ENCODE peak calls at places on chromosome 6, in eight cellular contexts. V, L, R, N, J, E, S and W are unnamed samples.

GRCh38 chr6:5361371-5361770 is 100.1 kb downstream of the FARS2 start:
- DNase-seq in N (no peak), R (peak), E (no peak), S (no peak), L (no peak), J (no peak), V (no peak), W (peak)

GRCh38 chr6:33427585-33428218 is 7.8 kb downstream of the SYNGAP1 start:
- DNase-seq in S (peak), R (no peak), E (peak), N (peak), J (no peak), V (no peak), L (peak), W (no peak)

GRCh38 chr6:152458648-152459047 is 178.5 kb downstream of the SYNE1 start:
- DNase-seq in L (no peak), S (no peak), J (no peak), V (no peak), R (peak), E (no peak), N (no peak), W (no peak)

GRCh38 chr6:103570431-103570830 is 1289.3 kb downstream of the HACE1 start:
- DNase-seq in V (no peak), J (no peak), R (no peak), L (no peak), S (no peak), E (no peak), N (no peak), W (no peak)

GRCh38 chr6:149316740-149317655 is 514 bp upstream of the TAB2 start:
- DNase-seq in R (peak), J (peak), S (peak), L (peak), E (peak), N (peak), V (no peak), W (peak)

GRCh38 chr6:63403725-63404124 is 83.9 kb upstream of the LGSN start:
- DNase-seq in R (no peak), S (no peak), E (no peak), L (no peak), N (no peak), V (no peak), J (no peak), W (no peak)

GRCh38 chr6:169863149-169863525 is 111.7 kb downstream of the ERMARD start:
- DNase-seq in V (no peak), E (no peak), J (no peak), L (no peak), N (no peak), R (no peak), S (no peak), W (no peak)

GRCh38 chr6:13664703-13665352 is 46.8 kb downstream of the RANBP9 start:
- DNase-seq in N (no peak), R (peak), L (no peak), E (no peak), J (no peak), V (no peak), S (no peak), W (peak)

DNA sequence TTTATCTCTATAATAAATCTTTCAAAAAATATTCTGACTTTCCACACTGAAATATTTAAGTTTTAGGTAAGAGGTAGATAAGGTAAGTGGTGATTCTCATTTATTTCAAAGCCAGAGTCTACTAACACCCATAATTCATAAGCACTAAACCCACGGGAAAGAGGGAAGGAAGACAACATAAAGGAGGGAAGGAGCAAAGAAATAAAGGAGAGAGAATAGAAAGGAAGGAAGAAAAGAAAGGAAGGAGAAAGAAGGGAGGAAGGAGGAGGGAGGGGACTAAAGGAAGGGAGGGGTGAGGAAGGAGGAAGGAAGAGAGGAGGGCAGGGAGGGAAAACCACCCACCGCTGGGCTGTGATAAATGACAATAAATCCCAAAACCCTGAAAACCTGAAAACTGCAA is 25.2 kb downstream of the MAP3K5 start:
- DNase-seq in L (no peak), S (no peak), R (no peak), J (no peak), E (no peak), V (no peak), N (no peak), W (no peak)
- H3K27ac ChIP-seq in L (no peak), S (peak), R (no peak), J (peak), E (peak), V (no peak), N (no peak), W (no peak)

GRCh38 chr6:123965894-123966293 is 162.2 kb downstream of the NKAIN2 start:
- DNase-seq in N (no peak), R (peak), L (peak), E (no peak), J (no peak), S (peak), V (no peak), W (peak)
- TF ChIP-seq CTCF in N (no peak), R (peak), L (no peak), E (no peak), J (no peak), S (no peak), V (peak), W (no peak)

GRCh38 chr6:100392423-100392822 is 72.3 kb downstream of the SIM1 start:
- DNase-seq in S (no peak), E (no peak), L (no peak), N (no peak), V (no peak), R (no peak), J (no peak), W (no peak)
- H3K27ac ChIP-seq in S (no peak), E (no peak), L (no peak), N (no peak), V (no peak), R (no peak), J (no peak), W (no peak)

DNA sequence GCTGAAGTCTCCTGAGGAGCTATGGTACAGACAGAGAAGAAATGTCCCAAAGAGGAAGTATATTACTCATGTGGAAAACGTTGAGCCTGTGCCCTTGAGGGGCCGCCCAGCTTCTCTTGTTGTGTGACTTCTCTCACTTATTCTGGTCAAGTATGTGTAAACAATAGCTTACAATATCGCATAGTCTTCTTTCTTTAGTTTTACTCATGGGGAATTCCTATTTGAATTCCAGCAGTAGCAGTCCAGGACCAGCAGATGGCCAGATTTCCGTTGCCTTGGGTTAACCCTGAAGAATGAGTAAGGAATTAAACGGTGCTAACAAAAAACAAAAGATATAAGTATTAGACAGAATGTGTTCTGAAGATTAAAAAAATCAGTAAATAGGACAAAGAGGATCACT is 522.0 kb upstream of the GJE1 start:
- DNase-seq in R (peak), L (peak), S (no peak), E (no peak), V (no peak), N (no peak), J (no peak), W (peak)
- TF ChIP-seq CTCF in R (peak), L (no peak), S (no peak), E (peak), V (peak), N (no peak), J (no peak), W (peak)

DNA sequence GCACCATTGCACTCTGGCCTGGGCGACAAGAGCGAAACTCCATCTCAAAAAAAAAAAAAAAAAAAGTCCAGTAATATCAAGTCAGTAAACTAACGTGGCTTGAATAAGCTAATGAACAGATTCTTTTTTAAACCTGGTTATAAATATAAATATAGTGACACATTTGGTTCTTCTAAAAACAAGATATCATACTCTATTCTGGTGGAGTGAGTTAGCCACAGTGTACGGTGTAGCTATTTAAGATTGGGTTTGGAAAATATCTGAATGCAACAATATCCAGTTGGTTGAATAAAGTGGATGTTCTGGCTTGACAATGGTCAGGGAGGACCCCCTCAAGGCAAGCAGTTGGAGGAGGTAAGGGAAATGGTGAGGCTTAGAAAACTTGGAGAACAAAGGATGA is 5.9 kb upstream of the DEK start:
- DNase-seq in J (no peak), V (no peak), L (no peak), R (no peak), N (no peak), E (no peak), S (no peak), W (no peak)
- H3K27ac ChIP-seq in J (no peak), V (no peak), L (no peak), R (no peak), N (no peak), E (no peak), S (no peak), W (no peak)

GRCh38 chr6:106556368-106556960 is 72.8 kb downstream of the RTN4IP1 start:
- DNase-seq in J (no peak), V (no peak), L (peak), E (peak), S (no peak), N (no peak), R (peak), W (peak)

GRCh38 chr6:106555767-106556166 is 73.5 kb downstream of the RTN4IP1 start:
- DNase-seq in N (no peak), E (no peak), V (no peak), S (no peak), J (no peak), L (no peak), R (no peak), W (no peak)

GRCh38 chr6:106549521-106549920 is 79.8 kb downstream of the RTN4IP1 start:
- DNase-seq in R (no peak), N (no peak), J (no peak), S (no peak), L (no peak), V (no peak), E (no peak), W (no peak)

GRCh38 chr6:106551155-106551554 is 78.1 kb downstream of the RTN4IP1 start:
- DNase-seq in E (no peak), S (no peak), L (no peak), V (no peak), J (no peak), R (no peak), N (no peak), W (no peak)

DNA sequence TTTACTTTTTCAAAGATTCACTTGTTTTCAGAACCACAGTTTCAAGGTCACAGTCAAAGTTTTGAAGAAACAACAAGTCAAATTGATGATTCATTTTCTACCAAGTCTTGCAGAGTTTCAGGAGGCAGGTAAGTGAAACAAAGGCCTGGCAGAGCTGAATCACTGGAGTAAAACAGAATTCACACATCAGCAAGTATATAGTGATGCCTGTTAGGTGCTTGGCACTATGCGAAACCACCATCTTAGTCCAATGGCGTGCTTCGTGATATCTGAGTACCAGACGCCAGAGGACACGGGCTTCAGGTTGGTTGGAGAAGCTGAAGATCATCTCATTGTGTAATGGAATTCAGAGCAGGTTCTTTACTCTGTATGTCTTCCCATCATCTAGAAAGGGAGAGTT is 75.9 kb downstream of the RTN4IP1 start:
- DNase-seq in V (no peak), E (no peak), R (no peak), J (no peak), S (no peak), N (no peak), L (no peak), W (no peak)
- TF ChIP-seq CTCF in V (no peak), E (no peak), R (no peak), J (no peak), S (no peak), N (no peak), L (no peak), W (no peak)

GRCh38 chr6:18388942-18389341 is 1.8 kb downstream of the RNF144B start:
- DNase-seq in R (peak), N (no peak), E (peak), V (no peak), S (no peak), J (no peak), L (peak), W (no peak)

GRCh38 chr6:18390476-18390875 is 3.3 kb downstream of the RNF144B start:
- DNase-seq in E (peak), R (no peak), J (no peak), N (no peak), S (no peak), V (no peak), L (no peak), W (no peak)

GRCh38 chr6:18391018-18391417 is 3.9 kb downstream of the RNF144B start:
- DNase-seq in E (peak), L (no peak), S (no peak), J (no peak), N (no peak), R (no peak), V (no peak), W (no peak)

GRCh38 chr6:18388252-18388651 is 1.1 kb downstream of the RNF144B start:
- DNase-seq in V (no peak), N (no peak), S (no peak), E (peak), L (no peak), J (no peak), R (no peak), W (no peak)

DNA sequence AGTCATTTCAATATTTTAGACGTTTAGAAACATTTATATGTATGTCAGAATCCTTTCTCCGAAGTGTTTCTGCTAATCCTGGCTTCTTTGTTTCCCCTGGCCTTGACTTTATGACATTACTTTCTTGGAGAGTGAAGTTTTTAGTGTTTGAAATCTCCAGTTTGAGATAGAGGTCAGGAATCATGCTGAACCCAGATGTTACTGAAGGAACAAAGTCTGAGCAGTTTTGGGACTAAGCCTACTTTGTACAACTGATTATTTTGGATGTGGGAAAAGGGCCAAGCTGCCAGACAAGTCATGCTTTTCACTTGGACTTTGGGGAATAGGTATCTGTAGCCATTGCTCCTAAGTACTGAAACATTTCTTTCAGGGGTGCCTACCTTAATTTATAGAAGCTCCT is 2.3 kb downstream of the RNF144B start:
- DNase-seq in E (no peak), V (no peak), J (no peak), L (no peak), R (peak), N (no peak), S (no peak), W (no peak)
- H3K27ac ChIP-seq in E (peak), V (peak), J (no peak), L (no peak), R (no peak), N (no peak), S (peak), W (no peak)

GRCh38 chr6:113182370-113183141 is 674.6 kb upstream of the MARCKS start:
- DNase-seq in N (no peak), L (peak), V (peak), E (no peak), J (no peak), S (no peak), R (peak), W (no peak)
- TF ChIP-seq CTCF in N (no peak), L (no peak), V (no peak), E (no peak), J (no peak), S (no peak), R (no peak), W (no peak)

DNA sequence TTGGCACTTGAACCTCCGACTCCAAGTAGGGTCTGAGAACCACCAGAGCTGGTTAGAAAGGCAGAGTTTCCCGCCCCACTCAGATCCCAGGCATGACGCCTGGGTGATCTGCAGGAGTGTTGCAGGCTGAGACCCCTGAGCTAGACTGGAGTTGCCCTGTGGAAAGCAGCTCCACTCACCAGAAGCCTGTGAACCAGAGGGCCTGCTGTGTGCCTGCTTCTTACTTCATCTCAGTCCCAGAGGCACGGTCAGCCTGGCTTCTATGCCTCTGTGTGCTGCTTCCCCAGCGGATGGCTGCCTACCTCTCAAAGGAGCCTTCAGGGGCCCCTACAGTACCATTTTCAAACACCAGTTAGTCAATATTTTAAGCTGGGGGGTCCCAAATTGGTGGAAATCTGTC is 15.6 kb upstream of the CCN6 start:
- DNase-seq in E (no peak), R (no peak), L (no peak), N (no peak), J (no peak), V (no peak), S (no peak), W (no peak)
- H3K27ac ChIP-seq in E (no peak), R (no peak), L (peak), N (no peak), J (no peak), V (no peak), S (peak), W (no peak)